ENCODE peak calls at places on chromosomes 12 and 14, in nine cellular contexts. Y is T-cell; W is activated CD4-positive, alpha-beta T cell treated with anti-CD3 and anti-CD28 coated beads for 48 hours; D is HTR-8/SVneo; Z is CD4-positive, alpha-beta memory T cell; K is NB4; P is activated T-cell treated with anti-CD3 and anti-CD28 coated beads, Interleukin-2, amount 50 U/mL, for 4 hours; M is NK-92 treated with Interleukin-12 subunit alpha and Interleukin-12 subunit beta, amount 100 ng/mL, for 24 hours; T is central memory CD8-positive, alpha-beta T cell. U is an unnamed sample.

GRCh38 chr12:33313476-33313875 is 126.1 kb downstream of the SYT10 start:
- DNase-seq in Y (no peak), W (no peak), D (no peak), Z (no peak), K (no peak), P (no peak), M (no peak), T (no peak), U (no peak)

GRCh38 chr12:98188649-98189048 is 326.7 kb upstream of the TMPO start:
- DNase-seq in Y (no peak), W (no peak), D (no peak), Z (no peak), K (peak; percentile 33), P (no peak), M (no peak), T (no peak), U (no peak)

GRCh38 chr12:24846689-24847088 is 102.2 kb downstream of the BCAT1 start:
- DNase-seq in Y (no peak), W (no peak), D (no peak), Z (no peak), K (no peak), P (no peak), M (no peak), T (no peak), U (no peak)

GRCh38 chr12:25459541-25459951 is 93.5 kb downstream of the LMNTD1 start:
- DNase-seq in Y (no peak), W (no peak), D (no peak), Z (no peak), K (peak; percentile 55), P (no peak), M (no peak), T (no peak), U (peak; percentile 48)

GRCh38 chr12:128853321-128854197 is at the start of gene GLT1D1:
- DNase-seq in Y (no peak), W (no peak), D (no peak), Z (no peak), K (no peak), P (no peak), M (no peak), T (no peak), U (peak; percentile 33)

GRCh38 chr12:69570545-69571399 is 14.5 kb upstream of the CCT2 start:
- DNase-seq in Y (peak; percentile 45), W (peak; percentile 66), D (peak; percentile 32), Z (peak; percentile 66), K (peak; percentile 75), P (peak; percentile 52), M (no peak), T (peak; percentile 17), U (peak; percentile 51)

GRCh38 chr12:14843425-14843887 is at the start of gene ART4:
- DNase-seq in Y (no peak), W (no peak), D (no peak), Z (no peak), K (no peak), P (no peak), M (no peak), T (no peak), U (no peak)

GRCh38 chr12:15268927-15269552 is 47.8 kb upstream of the RERG start:
- DNase-seq in Y (no peak), W (peak; percentile 29), D (peak; percentile 24), Z (peak; percentile 45), K (peak; percentile 65), P (peak; percentile 8), M (no peak), T (no peak), U (peak; percentile 46)

GRCh38 chr12:40336573-40337199 is 111.9 kb downstream of the LRRK2 start:
- DNase-seq in Y (no peak), W (no peak), D (no peak), Z (no peak), K (peak; percentile 30), P (no peak), M (no peak), T (no peak), U (no peak)

GRCh38 chr12:64385468-64385867 is 5.1 kb downstream of the C12orf56 start:
- DNase-seq in Y (no peak), W (peak; percentile 68), D (peak; percentile 23), Z (no peak), K (no peak), P (peak; percentile 23), M (no peak), T (no peak), U (no peak)

GRCh38 chr14:48125654-48126053 is 450.2 kb upstream of the MDGA2 start:
- DNase-seq in Y (no peak), W (no peak), D (no peak), Z (no peak), K (no peak), P (no peak), M (no peak), T (no peak), U (no peak)

GRCh38 chr12:1830981-1831930 is 10.9 kb downstream of the LRTM2 start:
- DNase-seq in Y (no peak), W (peak; percentile 24), D (peak; percentile 70), Z (no peak), K (no peak), P (no peak), M (no peak), T (no peak), U (no peak)

GRCh38 chr14:94548999-94549985 is 11.9 kb upstream of the SERPINA4 start:
- DNase-seq in Y (peak; percentile 27), W (peak; percentile 77), D (peak; percentile 60), Z (peak; percentile 24), K (peak; percentile 64), P (peak; percentile 48), M (peak; percentile 22), T (peak; percentile 20), U (peak; percentile 21)

GRCh38 chr12:64739778-64740177 is 19.4 kb downstream of the GNS start:
- DNase-seq in Y (no peak), W (no peak), D (no peak), Z (no peak), K (peak; percentile 76), P (no peak), M (no peak), T (no peak), U (no peak)

U was measured in memory B cell.